ENCODE peak calls at places on chromosomes 3 and 15, in five cellular contexts. Z is GM12864, U is uterus, P is upper lobe of right lung, J is endothelial cell. O is an unnamed sample.

GRCh38 chr3:191240432-191240831 is 41.4 kb downstream of the OSTN start:
- DNase-seq in U (no peak), Z (no peak), P (no peak), J (no peak), O (no peak)

GRCh38 chr3:4407941-4408340 is 59.1 kb downstream of the SUMF1 start:
- DNase-seq in Z (no peak), J (no peak), P (no peak), U (no peak), O (no peak)

GRCh38 chr3:141401584-141402475 is 33.5 kb downstream of the ZBTB38 start:
- DNase-seq in P (peak), J (peak), U (peak), Z (no peak), O (peak)

GRCh38 chr3:48400824-48401433 is 28.9 kb downstream of the FBXW12 start:
- DNase-seq in U (peak), J (peak), Z (peak), P (no peak), O (no peak)

GRCh38 chr3:114272271-114272670 is 21.6 kb upstream of the TIGIT start:
- DNase-seq in Z (no peak), P (no peak), J (no peak), U (no peak), O (no peak)

GRCh38 chr3:45486926-45487325 is 98.5 kb downstream of the LARS2 start:
- DNase-seq in J (no peak), U (no peak), P (no peak), Z (no peak), O (no peak)

GRCh38 chr3:13042127-13042931 is 30.9 kb downstream of the IQSEC1 start:
- DNase-seq in Z (no peak), P (peak), J (no peak), U (no peak), O (peak)

GRCh38 chr3:149152420-149152819 is 23.0 kb downstream of the HPS3 start:
- DNase-seq in Z (peak), J (no peak), U (no peak), P (no peak), O (no peak)

GRCh38 chr15:67241132-67241855 is 13.2 kb downstream of the AAGAB start:
- DNase-seq in P (no peak), U (no peak), Z (peak), J (no peak), O (no peak)

GRCh38 chr3:15038306-15038705 is 26.8 kb downstream of the MRPS25 start:
- DNase-seq in P (no peak), U (no peak), Z (no peak), J (no peak), O (no peak)

GRCh38 chr15:65578904-65579728 is 31.8 kb downstream of the INTS14 start:
- DNase-seq in P (no peak), Z (no peak), J (peak), U (no peak), O (no peak)

GRCh38 chr3:99250821-99251355 is 349.4 kb upstream of the DCBLD2 start:
- DNase-seq in J (no peak), Z (no peak), P (no peak), U (no peak), O (no peak)

GRCh38 chr15:73935547-73935946 is 9.3 kb downstream of the LOXL1 start:
- DNase-seq in Z (no peak), J (no peak), P (no peak), U (no peak), O (peak)

O was measured in lower lobe of right lung.